ENCODE peak calls at places on chromosome 12, in seven cellular contexts. R is left lung, O is adrenal gland, L is cardiac muscle cell, V is upper lobe of left lung, E is keratinocyte, K is MM.1S. Q is an unnamed sample. For H3K9me3, the result is how much of the 10 kb centered on the place peaks cover.

GRCh38 chr12:19491863-19492262 is 52.6 kb downstream of the AEBP2 start:
- DNase-seq in R (no peak), O (no peak), L (no peak), V (no peak), E (no peak), K (no peak), Q (no peak)

GRCh38 chr12:123250471-123251383 is 17.5 kb downstream of the MTRFR start:
- DNase-seq in R (peak), O (no peak), L (no peak), V (no peak), E (peak), K (no peak), Q (no peak)

GRCh38 chr12:105369014-105369413 is 38.5 kb downstream of the C12orf75 start:
- DNase-seq in R (no peak), O (no peak), L (peak), V (no peak), E (no peak), K (no peak), Q (no peak)

GRCh38 chr12:87953257-87953860 is 75.8 kb downstream of the C12orf50 start:
- DNase-seq in R (no peak), O (no peak), L (peak), V (no peak), E (no peak), K (peak), Q (no peak)

GRCh38 chr12:69266045-69266635 is 26.8 kb downstream of the CPSF6 start:
- DNase-seq in R (no peak), O (no peak), L (peak), V (no peak), E (no peak), K (no peak), Q (no peak)

GRCh38 chr12:30847259-30847658 is 79.3 kb upstream of the TSPAN11 start:
- DNase-seq in R (no peak), O (no peak), L (peak), V (no peak), E (peak), K (peak), Q (no peak)

GRCh38 chr12:57452181-57452936 is 2.7 kb upstream of the INHBE start:
- DNase-seq in R (no peak), O (no peak), L (peak), V (no peak), E (no peak), K (no peak), Q (no peak)

GRCh38 chr12:108214486-108214885 is 85.4 kb downstream of the WSCD2 start:
- DNase-seq in R (no peak), O (no peak), L (peak), V (no peak), E (no peak), K (peak), Q (no peak)

GRCh38 chr12:77560714-77561113 is 270.0 kb upstream of the NAV3 start:
- DNase-seq in R (peak), O (no peak), L (no peak), V (peak), E (no peak), K (no peak), Q (no peak)

GRCh38 chr12:57449375-57449774 is 5.7 kb upstream of the INHBE start:
- DNase-seq in R (no peak), O (no peak), L (no peak), V (no peak), E (no peak), K (no peak), Q (no peak)

GRCh38 chr12:117032593-117033381 is 66.4 kb downstream of the TESC start:
- DNase-seq in R (peak), O (peak), L (peak), V (peak), E (no peak), K (no peak), Q (no peak)

GRCh38 chr12:27873010-27873409 is 93.0 kb upstream of the MANSC4 start:
- DNase-seq in R (no peak), O (no peak), L (no peak), V (no peak), E (no peak), K (no peak), Q (no peak)

GRCh38 chr12:120110550-120111501 is 5.7 kb downstream of the RAB35 start:
- DNase-seq in R (peak), O (peak), L (no peak), V (no peak), E (no peak), K (no peak), Q (peak)

GRCh38 chr12:110948041-110948440 is 27.7 kb upstream of the MYL2 start:
- DNase-seq in R (no peak), O (no peak), L (no peak), V (no peak), E (no peak), K (no peak), Q (no peak)

GRCh38 chr12:14367097-14367661 is 1.7 kb downstream of the ATF7IP start:
- DNase-seq in R (no peak), O (no peak), L (peak), V (no peak), E (no peak), K (peak), Q (no peak)

GRCh38 chr12:115398311-115398781 is 714.4 kb upstream of the TBX3 start:
- DNase-seq in R (no peak), O (peak), L (no peak), V (no peak), E (no peak), K (no peak), Q (no peak)

GRCh38 chr12:68934392-68934791 is 1.4 kb upstream of the CPM start:
- DNase-seq in R (no peak), O (no peak), L (no peak), V (no peak), E (no peak), K (no peak), Q (no peak)

GRCh38 chr12:30996255-30996654 is 69.7 kb downstream of the TSPAN11 start:
- DNase-seq in R (no peak), O (no peak), L (peak), V (no peak), E (no peak), K (no peak), Q (no peak)

GRCh38 chr12:120669055-120669828 is 17.7 kb upstream of the MLEC start:
- DNase-seq in R (no peak), O (peak), L (peak), V (no peak), E (no peak), K (no peak), Q (no peak)

GRCh38 chr12:79407671-79408622 is 282.8 kb downstream of the PAWR start:
- DNase-seq in R (no peak), O (peak), L (peak), V (no peak), E (no peak), K (peak), Q (no peak)

GRCh38 chr12:59164991-59165718 is 244.9 kb upstream of the LRIG3 start:
- DNase-seq in R (no peak), O (no peak), L (peak), V (no peak), E (no peak), K (peak), Q (no peak)

GRCh38 chr12:110501378-110501721 is 561 bp downstream of the VPS29 start:
- DNase-seq in R (no peak), O (no peak), L (peak), V (no peak), E (no peak), K (peak), Q (peak)

GRCh38 chr12:607541-608001 is 55.7 kb downstream of the NINJ2 start:
- DNase-seq in R (no peak), O (peak), L (peak), V (no peak), E (no peak), K (no peak), Q (no peak)

GRCh38 chr12:116556964-116557706 is 2.0 kb upstream of the MAP1LC3B2 start:
- DNase-seq in R (no peak), O (no peak), L (peak), V (no peak), E (no peak), K (no peak), Q (no peak)

GRCh38 chr12:4056910-4057845 is 184.0 kb upstream of the PARP11 start:
- DNase-seq in R (no peak), O (no peak), L (no peak), V (no peak), E (no peak), K (no peak), Q (no peak)

GRCh38 chr12:119115296-119115905 is 63.3 kb upstream of the HSPB8 start:
- DNase-seq in R (no peak), O (peak), L (peak), V (no peak), E (no peak), K (peak), Q (no peak)

GRCh38 chr12:84362552-84362897 is 550.1 kb downstream of the SLC6A15 start:
- DNase-seq in R (no peak), O (no peak), L (no peak), V (peak), E (no peak), K (no peak), Q (no peak)

GRCh38 chr12:124660846-124661245 is 93.4 kb upstream of the NCOR2 start:
- DNase-seq in R (no peak), O (no peak), L (no peak), V (no peak), E (no peak), K (no peak), Q (no peak)

GRCh38 chr12:44317651-44318126 is 481.8 kb downstream of the TMEM117 start:
- DNase-seq in R (no peak), O (no peak), L (peak), V (no peak), E (no peak), K (peak), Q (no peak)

GRCh38 chr12:118840399-118840798 is 140.9 kb upstream of the SRRM4 start:
- DNase-seq in R (no peak), O (no peak), L (no peak), V (no peak), E (no peak), K (no peak), Q (no peak)

GRCh38 chr12:123571343-123571813 is 13.0 kb upstream of the TMED2 start:
- DNase-seq in R (no peak), O (peak), L (peak), V (no peak), E (no peak), K (no peak), Q (no peak)

GRCh38 chr12:46855760-46856159 is 30.0 kb upstream of the SLC38A4 start:
- DNase-seq in R (no peak), O (no peak), L (no peak), V (no peak), E (no peak), K (no peak), Q (no peak)

GRCh38 chr12:71392521-71393145 is 47.0 kb upstream of the LGR5 start:
- DNase-seq in R (no peak), O (no peak), L (peak), V (no peak), E (peak), K (peak), Q (no peak)

GRCh38 chr12:58310828-58311273 is 369.5 kb downstream of the ATP23 start:
- DNase-seq in R (no peak), O (no peak), L (peak), V (no peak), E (peak), K (no peak), Q (no peak)

GRCh38 chr12:25249951-25250738 is 584 bp downstream of the KRAS start:
- DNase-seq in R (peak), O (peak), L (peak), V (peak), E (no peak), K (peak), Q (peak)

GRCh38 chr12:61490732-61491498 is 769.3 kb upstream of the USP15 start:
- DNase-seq in R (no peak), O (no peak), L (no peak), V (no peak), E (no peak), K (no peak), Q (no peak)

GRCh38 chr12:56375598-56376434 is 13.2 kb upstream of the APOF start:
- DNase-seq in R (no peak), O (no peak), L (no peak), V (no peak), E (no peak), K (peak), Q (no peak)

DNA sequence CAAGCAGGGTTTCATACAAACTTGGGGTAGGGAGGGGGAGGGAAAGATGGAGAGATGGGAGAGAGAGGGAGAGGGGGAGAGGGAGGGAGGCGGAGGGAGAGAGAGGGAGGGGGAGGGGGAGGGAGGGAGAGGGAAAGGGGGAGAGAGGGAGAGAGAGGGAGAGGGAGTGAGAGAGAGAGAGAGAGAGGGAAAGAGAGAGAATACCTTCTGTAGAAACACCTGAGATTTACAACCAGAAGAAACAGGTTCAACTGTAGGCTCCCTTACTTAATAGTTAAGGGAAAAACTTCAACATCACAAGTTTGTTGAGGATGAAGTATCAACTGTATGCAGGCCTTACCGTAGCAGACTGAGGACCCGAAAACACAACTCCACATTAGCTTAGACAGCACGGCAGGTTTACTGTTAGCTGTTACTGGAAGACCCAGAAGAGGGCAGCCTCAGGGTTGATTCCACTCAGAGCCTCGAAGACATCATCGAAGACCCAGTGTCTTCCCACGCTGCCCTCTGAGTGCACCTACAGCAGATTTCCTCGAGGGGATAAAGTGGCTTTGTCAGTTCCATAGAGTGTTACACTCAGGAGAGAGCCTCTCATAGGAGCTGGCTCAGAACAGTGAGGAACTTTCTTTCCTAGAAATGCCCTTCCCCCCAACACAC is 72.4 kb downstream of the NT5DC3 start:
- DNase-seq in R (no peak), O (no peak), L (no peak), V (no peak), E (no peak), K (no peak), Q (no peak)
- TF ChIP-seq CTCF in R (no peak), O (no peak), L (no peak), V (no peak), E (no peak), K (no peak), Q (no peak)

GRCh38 chr12:82730832-82731497 is 44.3 kb downstream of the TMTC2 start:
- DNase-seq in R (no peak), O (no peak), L (peak), V (no peak), E (no peak), K (no peak), Q (no peak)
- H3K9me3 ChIP-seq in R (under half), O (under half), L (under half), V (under half), E (under half), K (under half), Q (under half)

DNA sequence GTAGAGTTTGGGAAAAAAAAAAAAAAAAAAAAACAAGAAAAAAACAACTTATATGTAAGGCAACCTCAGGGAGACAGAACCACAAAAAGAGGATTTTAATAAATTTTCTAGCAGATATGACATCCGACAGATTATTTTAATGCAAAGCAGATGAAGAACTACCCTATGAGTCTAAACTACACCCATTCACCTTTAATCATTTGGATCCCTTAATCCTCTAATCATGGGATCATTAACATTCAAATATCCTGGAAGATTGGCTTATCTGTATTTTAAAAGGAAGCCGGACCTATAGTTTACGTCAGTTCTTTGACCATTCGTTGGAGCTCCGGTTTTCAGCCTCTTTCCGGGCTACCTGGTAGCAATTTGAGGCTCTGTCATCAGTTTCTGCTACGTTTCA is at the start of gene DPPA3:
- DNase-seq in R (no peak), O (no peak), L (no peak), V (no peak), E (no peak), K (no peak), Q (no peak)
- TF ChIP-seq CTCF in R (no peak), O (no peak), L (no peak), V (no peak), E (no peak), K (no peak), Q (no peak)

GRCh38 chr12:131042848-131043245 is 89.1 kb downstream of the ADGRD1 start:
- DNase-seq in R (peak), O (no peak), L (no peak), V (peak), E (no peak), K (no peak), Q (no peak)
- H3K9me3 ChIP-seq in R (under half), O (under half), L (under half), V (under half), E (under half), K (under half), Q (under half)

GRCh38 chr12:43216490-43216889 is 335.5 kb downstream of the ADAMTS20 start:
- DNase-seq in R (no peak), O (no peak), L (no peak), V (no peak), E (no peak), K (no peak), Q (no peak)

GRCh38 chr12:43222796-43223195 is 329.2 kb downstream of the ADAMTS20 start:
- DNase-seq in R (no peak), O (no peak), L (no peak), V (no peak), E (no peak), K (no peak), Q (no peak)

GRCh38 chr12:43226151-43226550 is 325.9 kb downstream of the ADAMTS20 start:
- DNase-seq in R (no peak), O (no peak), L (no peak), V (no peak), E (no peak), K (no peak), Q (no peak)

GRCh38 chr12:43221216-43221615 is 330.8 kb downstream of the ADAMTS20 start:
- DNase-seq in R (peak), O (no peak), L (no peak), V (no peak), E (no peak), K (no peak), Q (no peak)
- TF ChIP-seq CTCF in R (no peak), O (no peak), L (no peak), V (no peak), E (no peak), K (no peak), Q (no peak)

DNA sequence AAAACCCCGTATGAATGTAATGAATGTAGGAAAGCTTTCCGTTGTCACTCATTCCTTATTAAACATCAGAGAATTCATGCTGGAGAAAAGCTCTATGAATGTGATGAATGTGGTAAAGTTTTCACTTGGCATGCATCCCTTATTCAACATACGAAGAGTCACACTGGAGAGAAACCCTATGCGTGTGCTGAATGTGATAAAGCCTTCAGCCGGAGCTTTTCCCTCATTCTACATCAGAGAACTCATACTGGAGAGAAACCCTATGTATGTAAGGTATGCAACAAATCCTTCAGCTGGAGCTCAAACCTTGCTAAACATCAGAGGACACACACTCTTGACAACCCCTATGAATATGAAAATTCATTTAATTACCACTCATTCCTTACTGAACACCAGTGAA is 23.8 kb downstream of the ZNF891 start:
- DNase-seq in R (no peak), O (no peak), L (peak), V (no peak), E (no peak), K (no peak), Q (no peak)
- H3K9me3 ChIP-seq in R (half or more), O (under half), L (under half), V (half or more), E (under half), K (under half), Q (half or more)

DNA sequence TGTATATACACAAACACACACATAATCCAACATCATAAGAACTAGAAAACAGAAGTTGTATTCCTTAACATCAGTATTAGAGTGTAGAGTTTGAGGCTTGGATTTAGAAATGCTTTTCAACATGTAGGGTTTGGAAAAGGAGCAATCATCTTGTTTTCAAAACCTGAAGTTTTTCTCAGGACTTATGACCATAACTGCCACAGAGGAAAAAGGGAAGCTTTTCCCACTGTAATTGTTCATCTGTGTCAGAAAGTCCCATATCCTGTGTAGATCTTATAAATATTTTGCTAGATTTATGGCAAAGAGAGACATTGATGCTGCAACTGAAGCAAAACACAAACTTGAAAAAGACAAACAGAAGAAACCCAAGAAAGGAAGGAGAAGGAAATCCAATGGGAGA is 115.7 kb downstream of the GRIP1 start:
- DNase-seq in R (no peak), O (no peak), L (no peak), V (no peak), E (no peak), K (no peak), Q (no peak)
- TF ChIP-seq CTCF in R (no peak), O (no peak), L (no peak), V (no peak), E (no peak), K (no peak), Q (no peak)

GRCh38 chr12:1707051-1707450 is 16.2 kb downstream of the ADIPOR2 start:
- DNase-seq in R (no peak), O (no peak), L (no peak), V (no peak), E (no peak), K (no peak), Q (no peak)
- H3K9me3 ChIP-seq in R (under half), O (under half), L (under half), V (under half), E (under half), K (under half), Q (under half)

GRCh38 chr12:9367828-9368227 is 159.6 kb upstream of the PZP start:
- DNase-seq in R (no peak), O (no peak), L (peak), V (no peak), E (no peak), K (no peak), Q (no peak)

GRCh38 chr12:9367201-9367600 is 159.0 kb upstream of the PZP start:
- DNase-seq in R (no peak), O (no peak), L (no peak), V (no peak), E (no peak), K (no peak), Q (no peak)

DNA sequence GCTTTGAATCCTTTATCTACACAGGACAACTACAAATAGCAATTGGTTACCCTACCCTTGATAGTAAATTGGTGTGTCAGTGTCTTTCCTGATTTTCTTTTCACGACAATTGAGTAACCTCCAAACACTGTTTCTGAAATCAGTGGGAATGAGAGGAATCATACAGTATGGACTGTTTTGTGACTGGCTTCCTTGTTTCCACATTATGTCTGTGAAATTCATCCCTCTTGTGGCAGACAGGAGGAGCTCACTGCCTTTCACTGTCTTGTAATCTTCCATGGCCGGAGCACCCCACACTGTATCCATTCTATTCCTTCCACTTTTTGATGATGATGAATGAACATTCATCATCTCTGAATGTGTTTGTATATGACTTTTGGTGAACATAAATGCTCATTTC is 164.0 kb upstream of the PZP start:
- DNase-seq in R (no peak), O (no peak), L (peak), V (no peak), E (no peak), K (no peak), Q (no peak)
- TF ChIP-seq CTCF in R (no peak), O (no peak), L (peak), V (peak), E (peak), K (peak), Q (no peak)

GRCh38 chr12:38149395-38150073 is 167.0 kb upstream of the ALG10B start:
- DNase-seq in R (peak), O (no peak), L (no peak), V (peak), E (no peak), K (no peak), Q (no peak)
- H3K9me3 ChIP-seq in R (half or more), O (under half), L (under half), V (under half), E (under half), K (under half), Q (under half)